ENCODE peak calls at places on chromosomes 12 and 14, in five cellular contexts. One of them, this sample, is unnamed. For H3K4me1 and H3K27me3, the result is how much of the 10 kb centered on the place peaks cover.

GRCh38 chr12:104877107-104877705 is 80.9 kb downstream of the SLC41A2 start:
- DNase-seq in esophagus muscularis mucosa: no peak
- DNase-seq in GM23248: peak
- DNase-seq in spleen: no peak
- DNase-seq in neural progenitor cell: peak
- DNase-seq in this sample: no peak

GRCh38 chr14:95531473-95531872 is 3.4 kb upstream of the GLRX5 start:
- DNase-seq in esophagus muscularis mucosa: no peak
- DNase-seq in GM23248: peak
- DNase-seq in spleen: no peak
- DNase-seq in neural progenitor cell: no peak
- DNase-seq in this sample: no peak

GRCh38 chr14:81205639-81206038 is 15.1 kb downstream of the GTF2A1 start:
- DNase-seq in esophagus muscularis mucosa: no peak
- DNase-seq in GM23248: no peak
- DNase-seq in spleen: no peak
- DNase-seq in neural progenitor cell: no peak
- DNase-seq in this sample: no peak

GRCh38 chr12:124236651-124237050 is 58.2 kb upstream of the RFLNA start:
- DNase-seq in esophagus muscularis mucosa: no peak
- DNase-seq in GM23248: peak
- DNase-seq in spleen: no peak
- DNase-seq in neural progenitor cell: no peak
- DNase-seq in this sample: no peak

GRCh38 chr12:101230547-101230946 is 20.5 kb upstream of the SLC5A8 start:
- DNase-seq in esophagus muscularis mucosa: no peak
- DNase-seq in GM23248: peak
- DNase-seq in spleen: peak
- DNase-seq in neural progenitor cell: no peak
- DNase-seq in this sample: no peak

GRCh38 chr12:15534322-15534721 is 212.0 kb downstream of the PTPRO start:
- DNase-seq in esophagus muscularis mucosa: no peak
- DNase-seq in GM23248: peak
- DNase-seq in spleen: no peak
- DNase-seq in neural progenitor cell: no peak
- DNase-seq in this sample: no peak

GRCh38 chr12:68423175-68423574 is 91.0 kb upstream of the MDM1 start:
- DNase-seq in esophagus muscularis mucosa: no peak
- DNase-seq in GM23248: no peak
- DNase-seq in spleen: no peak
- DNase-seq in neural progenitor cell: no peak
- DNase-seq in this sample: no peak

GRCh38 chr14:94161979-94162378 is 12.1 kb upstream of the PPP4R4 start:
- DNase-seq in esophagus muscularis mucosa: no peak
- DNase-seq in GM23248: no peak
- DNase-seq in spleen: no peak
- DNase-seq in neural progenitor cell: no peak
- DNase-seq in this sample: no peak

GRCh38 chr12:56714431-56714929 is 10.6 kb downstream of the NACA start:
- DNase-seq in esophagus muscularis mucosa: no peak
- DNase-seq in GM23248: no peak
- DNase-seq in spleen: no peak
- DNase-seq in neural progenitor cell: no peak
- DNase-seq in this sample: no peak

GRCh38 chr12:125093681-125094025 is 28.4 kb downstream of the AACS start:
- DNase-seq in esophagus muscularis mucosa: no peak
- DNase-seq in GM23248: no peak
- DNase-seq in spleen: no peak
- DNase-seq in neural progenitor cell: no peak
- DNase-seq in this sample: no peak

GRCh38 chr12:79085106-79085682 is 220.6 kb downstream of the SYT1 start:
- DNase-seq in esophagus muscularis mucosa: no peak
- DNase-seq in GM23248: no peak
- DNase-seq in spleen: no peak
- DNase-seq in neural progenitor cell: no peak
- DNase-seq in this sample: no peak

GRCh38 chr14:38367922-38368321 is 112.0 kb upstream of the CLEC14A start:
- DNase-seq in esophagus muscularis mucosa: no peak
- DNase-seq in GM23248: no peak
- DNase-seq in spleen: no peak
- DNase-seq in neural progenitor cell: no peak
- DNase-seq in this sample: no peak

GRCh38 chr12:6207254-6207942 is 7.2 kb downstream of the CD9 start:
- DNase-seq in esophagus muscularis mucosa: no peak
- DNase-seq in GM23248: peak
- DNase-seq in spleen: no peak
- DNase-seq in neural progenitor cell: no peak
- DNase-seq in this sample: no peak

GRCh38 chr14:102939820-102940561 is 17.5 kb downstream of the AMN start:
- DNase-seq in esophagus muscularis mucosa: no peak
- DNase-seq in GM23248: no peak
- DNase-seq in spleen: no peak
- DNase-seq in neural progenitor cell: no peak
- DNase-seq in this sample: peak

GRCh38 chr12:108449478-108449877 is 65.6 kb upstream of the FICD start:
- DNase-seq in esophagus muscularis mucosa: no peak
- DNase-seq in GM23248: no peak
- DNase-seq in spleen: no peak
- DNase-seq in neural progenitor cell: no peak
- DNase-seq in this sample: no peak

GRCh38 chr14:65414961-65415589 is 2.5 kb downstream of the FUT8 start:
- DNase-seq in esophagus muscularis mucosa: no peak
- DNase-seq in GM23248: peak
- DNase-seq in spleen: no peak
- DNase-seq in neural progenitor cell: peak
- DNase-seq in this sample: no peak

GRCh38 chr14:90788031-90788430 is 28.2 kb downstream of the TTC7B start:
- DNase-seq in esophagus muscularis mucosa: no peak
- DNase-seq in GM23248: no peak
- DNase-seq in spleen: peak
- DNase-seq in neural progenitor cell: no peak
- DNase-seq in this sample: peak

GRCh38 chr12:76790564-76791552 is 26.9 kb downstream of the ZDHHC17 start:
- DNase-seq in esophagus muscularis mucosa: no peak
- DNase-seq in GM23248: peak
- DNase-seq in spleen: no peak
- DNase-seq in neural progenitor cell: peak
- DNase-seq in this sample: no peak

GRCh38 chr14:100605706-100606686 is 18.8 kb upstream of the BEGAIN start:
- DNase-seq in esophagus muscularis mucosa: no peak
- DNase-seq in GM23248: peak
- DNase-seq in spleen: no peak
- DNase-seq in neural progenitor cell: peak
- DNase-seq in this sample: peak

GRCh38 chr12:49811136-49811535 is 17.1 kb downstream of the NCKAP5L start:
- DNase-seq in esophagus muscularis mucosa: no peak
- DNase-seq in GM23248: no peak
- DNase-seq in spleen: no peak
- DNase-seq in neural progenitor cell: no peak
- DNase-seq in this sample: no peak

GRCh38 chr12:49808686-49809368 is 19.4 kb downstream of the NCKAP5L start:
- DNase-seq in esophagus muscularis mucosa: no peak
- DNase-seq in GM23248: peak
- DNase-seq in spleen: no peak
- DNase-seq in neural progenitor cell: peak
- DNase-seq in this sample: no peak

GRCh38 chr12:49810159-49810459 is 18.1 kb downstream of the NCKAP5L start:
- DNase-seq in esophagus muscularis mucosa: no peak
- DNase-seq in GM23248: no peak
- DNase-seq in spleen: no peak
- DNase-seq in neural progenitor cell: no peak
- DNase-seq in this sample: no peak

GRCh38 chr12:49807991-49808580 is 20.1 kb downstream of the NCKAP5L start:
- DNase-seq in esophagus muscularis mucosa: no peak
- DNase-seq in GM23248: no peak
- DNase-seq in spleen: no peak
- DNase-seq in neural progenitor cell: no peak
- DNase-seq in this sample: no peak

GRCh38 chr12:49809369-49810158 is 18.6 kb downstream of the NCKAP5L start:
- DNase-seq in esophagus muscularis mucosa: no peak
- DNase-seq in GM23248: no peak
- DNase-seq in spleen: no peak
- DNase-seq in neural progenitor cell: peak
- DNase-seq in this sample: no peak
- H3K4me3 ChIP-seq in esophagus muscularis mucosa: peak
- H3K4me3 ChIP-seq in GM23248: no peak
- H3K4me3 ChIP-seq in spleen: no peak
- H3K4me3 ChIP-seq in neural progenitor cell: peak
- H3K4me3 ChIP-seq in this sample: no peak

GRCh38 chr12:94203181-94203546 is 54.8 kb downstream of the PLXNC1 start:
- DNase-seq in esophagus muscularis mucosa: no peak
- DNase-seq in GM23248: no peak
- DNase-seq in spleen: no peak
- DNase-seq in neural progenitor cell: no peak
- DNase-seq in this sample: no peak
- H3K4me1 ChIP-seq in esophagus muscularis mucosa: under half
- H3K4me1 ChIP-seq in GM23248: under half
- H3K4me1 ChIP-seq in spleen: under half
- H3K4me1 ChIP-seq in neural progenitor cell: under half
- H3K4me1 ChIP-seq in this sample: under half

GRCh38 chr14:99203801-99204200 is 68.2 kb downstream of the BCL11B start:
- DNase-seq in esophagus muscularis mucosa: no peak
- DNase-seq in GM23248: no peak
- DNase-seq in spleen: no peak
- DNase-seq in neural progenitor cell: no peak
- DNase-seq in this sample: no peak
- H3K27me3 ChIP-seq in esophagus muscularis mucosa: under half
- H3K27me3 ChIP-seq in GM23248: under half
- H3K27me3 ChIP-seq in spleen: under half
- H3K27me3 ChIP-seq in neural progenitor cell: under half
- H3K27me3 ChIP-seq in this sample: under half

GRCh38 chr12:66956300-66956699 is 277.4 kb upstream of the GRIP1 start:
- DNase-seq in esophagus muscularis mucosa: no peak
- DNase-seq in GM23248: no peak
- DNase-seq in spleen: no peak
- DNase-seq in neural progenitor cell: no peak
- DNase-seq in this sample: no peak

GRCh38 chr12:66947119-66947518 is 268.2 kb upstream of the GRIP1 start:
- DNase-seq in esophagus muscularis mucosa: no peak
- DNase-seq in GM23248: no peak
- DNase-seq in spleen: no peak
- DNase-seq in neural progenitor cell: no peak
- DNase-seq in this sample: no peak

GRCh38 chr12:66952668-66953067 is 273.8 kb upstream of the GRIP1 start:
- DNase-seq in esophagus muscularis mucosa: no peak
- DNase-seq in GM23248: no peak
- DNase-seq in spleen: no peak
- DNase-seq in neural progenitor cell: no peak
- DNase-seq in this sample: no peak
- H3K4me3 ChIP-seq in esophagus muscularis mucosa: no peak
- H3K4me3 ChIP-seq in GM23248: no peak
- H3K4me3 ChIP-seq in spleen: no peak
- H3K4me3 ChIP-seq in neural progenitor cell: no peak
- H3K4me3 ChIP-seq in this sample: no peak

DNA sequence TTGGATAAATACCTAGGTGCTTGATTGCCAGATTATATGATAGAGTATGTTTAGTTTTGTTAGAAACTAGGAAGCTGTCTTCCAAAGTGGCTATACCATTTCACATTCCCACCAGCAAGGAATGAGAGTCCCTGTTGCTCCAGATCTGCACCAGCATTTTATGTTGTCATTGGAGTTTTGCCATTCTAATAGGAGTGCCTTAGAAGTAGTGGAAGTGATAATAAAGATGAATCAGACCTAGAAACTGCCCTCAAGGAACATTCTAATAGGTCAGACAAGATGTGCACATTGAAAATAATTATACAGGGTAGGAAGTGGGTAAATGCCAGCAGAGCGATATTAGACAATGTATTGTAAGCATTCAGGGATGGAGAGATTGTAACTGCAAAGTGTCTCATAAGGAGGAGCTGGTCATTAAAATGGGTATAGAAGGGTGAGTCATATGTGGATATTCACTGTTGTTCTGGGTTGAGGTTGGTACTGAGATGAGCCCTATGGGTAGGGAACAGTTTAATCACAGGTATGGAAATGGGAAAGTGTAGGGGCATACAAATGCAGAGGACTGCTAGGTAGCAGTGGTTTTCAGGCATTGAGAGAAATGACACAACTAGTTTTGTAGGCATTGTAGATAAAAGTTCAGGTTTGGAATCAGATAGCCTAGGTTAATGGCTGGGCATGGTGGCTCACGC is 71.5 kb downstream of the MNAT1 start:
- DNase-seq in esophagus muscularis mucosa: no peak
- DNase-seq in GM23248: peak
- DNase-seq in spleen: no peak
- DNase-seq in neural progenitor cell: no peak
- DNase-seq in this sample: no peak
- H3K4me1 ChIP-seq in esophagus muscularis mucosa: under half
- H3K4me1 ChIP-seq in GM23248: under half
- H3K4me1 ChIP-seq in spleen: under half
- H3K4me1 ChIP-seq in neural progenitor cell: under half
- H3K4me1 ChIP-seq in this sample: under half

GRCh38 chr12:52691765-52692150 is 11.6 kb upstream of the KRT1 start:
- DNase-seq in esophagus muscularis mucosa: no peak
- DNase-seq in GM23248: no peak
- DNase-seq in spleen: no peak
- DNase-seq in neural progenitor cell: no peak
- DNase-seq in this sample: no peak

GRCh38 chr12:52692253-52692652 is 11.1 kb downstream of the KRT77 start:
- DNase-seq in esophagus muscularis mucosa: no peak
- DNase-seq in GM23248: no peak
- DNase-seq in spleen: no peak
- DNase-seq in neural progenitor cell: peak
- DNase-seq in this sample: no peak

GRCh38 chr12:52691076-52691764 is 11.0 kb upstream of the KRT1 start:
- DNase-seq in esophagus muscularis mucosa: no peak
- DNase-seq in GM23248: peak
- DNase-seq in spleen: peak
- DNase-seq in neural progenitor cell: peak
- DNase-seq in this sample: no peak

GRCh38 chr12:52695039-52695438 is 8.3 kb downstream of the KRT77 start:
- DNase-seq in esophagus muscularis mucosa: no peak
- DNase-seq in GM23248: no peak
- DNase-seq in spleen: no peak
- DNase-seq in neural progenitor cell: no peak
- DNase-seq in this sample: no peak

DNA sequence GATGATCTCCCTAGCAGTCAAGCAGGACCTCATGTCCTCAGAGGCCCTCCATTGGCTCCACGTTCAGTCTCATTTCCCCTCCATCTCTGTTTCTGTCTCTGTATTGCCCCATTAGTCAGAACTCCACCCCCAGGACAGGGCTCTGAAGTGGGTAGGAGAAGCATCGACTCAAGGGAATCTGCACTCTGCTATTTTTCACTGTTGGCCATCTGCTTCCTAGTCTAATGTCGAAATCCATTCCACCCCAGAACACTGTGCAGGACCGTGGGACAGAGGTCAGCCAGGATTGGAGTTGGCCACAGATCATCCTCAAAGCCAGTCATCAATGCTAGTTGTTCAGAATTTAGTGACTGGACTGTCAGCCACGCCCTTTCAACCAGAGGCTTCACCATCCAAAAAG is 10.1 kb downstream of the KRT77 start:
- DNase-seq in esophagus muscularis mucosa: no peak
- DNase-seq in GM23248: no peak
- DNase-seq in spleen: no peak
- DNase-seq in neural progenitor cell: no peak
- DNase-seq in this sample: no peak
- H3K27me3 ChIP-seq in esophagus muscularis mucosa: half or more
- H3K27me3 ChIP-seq in GM23248: half or more
- H3K27me3 ChIP-seq in spleen: half or more
- H3K27me3 ChIP-seq in neural progenitor cell: half or more
- H3K27me3 ChIP-seq in this sample: under half

GRCh38 chr12:71300772-71301675 is 138.6 kb upstream of the LGR5 start:
- DNase-seq in esophagus muscularis mucosa: no peak
- DNase-seq in GM23248: no peak
- DNase-seq in spleen: no peak
- DNase-seq in neural progenitor cell: no peak
- DNase-seq in this sample: no peak
- H3K4me3 ChIP-seq in esophagus muscularis mucosa: no peak
- H3K4me3 ChIP-seq in GM23248: no peak
- H3K4me3 ChIP-seq in spleen: no peak
- H3K4me3 ChIP-seq in neural progenitor cell: no peak
- H3K4me3 ChIP-seq in this sample: no peak

This sample was measured in right lobe of liver.